ENCODE peak calls at places on chromosome 14, in four cellular contexts. Y is astrocyte; W is colonic mucosa; K is CD4-positive, alpha-beta memory T cell. D is an unnamed sample.

GRCh38 chr14:39182770-39183684 is 8.0 kb downstream of the PNN start:
- DNase-seq in Y (no peak), K (no peak), W (no peak), D (no peak)

GRCh38 chr14:93619176-93619793 is 169.0 kb downstream of the PRIMA1 start:
- DNase-seq in Y (peak; percentile 23), K (no peak), W (peak; percentile 24), D (no peak)

GRCh38 chr14:101503431-101504095 is 57.7 kb upstream of the DIO3 start:
- DNase-seq in W (no peak), K (no peak), Y (no peak), D (peak; percentile 10)

GRCh38 chr14:64109821-64110554 is 184.2 kb downstream of the ESR2 start:
- DNase-seq in K (no peak), W (no peak), Y (no peak), D (no peak)

GRCh38 chr14:84225243-84225642 is 1304.7 kb upstream of the FLRT2 start:
- DNase-seq in K (no peak), W (peak; percentile 24), Y (no peak), D (no peak)

GRCh38 chr14:23665302-23666016 is 29.3 kb downstream of the DHRS2 start:
- DNase-seq in K (no peak), W (no peak), Y (no peak), D (no peak)

GRCh38 chr14:64733899-64734298 is 29.7 kb downstream of the PLEKHG3 start:
- DNase-seq in W (no peak), K (no peak), Y (no peak), D (no peak)

GRCh38 chr14:99512110-99512449 is 30.9 kb downstream of the CCNK start:
- DNase-seq in K (no peak), W (peak; percentile 14), Y (no peak), D (no peak)

GRCh38 chr14:45201908-45202307 is 51.1 kb downstream of the MIS18BP1 start:
- DNase-seq in Y (peak; percentile 27), W (no peak), K (no peak), D (no peak)

GRCh38 chr14:23577710-23578392 is 739 bp downstream of the JPH4 start:
- DNase-seq in K (no peak), W (no peak), Y (no peak), D (no peak)

GRCh38 chr14:30005114-30005698 is 77.6 kb upstream of the PRKD1 start:
- DNase-seq in Y (peak; percentile 51), K (no peak), W (no peak), D (no peak)

GRCh38 chr14:104680806-104681688 is 8.4 kb upstream of the INF2 start:
- DNase-seq in Y (peak; percentile 80), K (no peak), W (peak; percentile 87), D (peak; percentile 64)

GRCh38 chr14:104392001-104392395 is 187.6 kb upstream of the C14orf180 start:
- DNase-seq in K (peak; percentile 28), W (peak; percentile 7), Y (no peak), D (no peak)

GRCh38 chr14:58783801-58784511 is 146.2 kb downstream of the DACT1 start:
- DNase-seq in K (no peak), Y (peak; percentile 30), W (no peak), D (no peak)

GRCh38 chr14:80164991-80165390 is 46.3 kb downstream of the DIO2 start:
- DNase-seq in Y (peak; percentile 66), W (no peak), K (no peak), D (no peak)

GRCh38 chr14:57492859-57493258 is 798 bp downstream of the CCDC198 start:
- DNase-seq in K (no peak), W (no peak), Y (peak; percentile 88), D (no peak)

GRCh38 chr14:88630565-88630964 is 67.7 kb downstream of the ZC3H14 start:
- DNase-seq in K (no peak), Y (peak; percentile 90), W (no peak), D (no peak)

GRCh38 chr14:105326891-105327694 is 12.5 kb downstream of the PACS2 start:
- DNase-seq in Y (no peak), K (no peak), W (no peak), D (no peak)

GRCh38 chr14:102829106-102829505 is 51.9 kb downstream of the TRAF3 start:
- DNase-seq in W (no peak), K (no peak), Y (no peak), D (no peak)

GRCh38 chr14:83992857-83993256 is 1537.1 kb upstream of the FLRT2 start:
- DNase-seq in W (no peak), K (no peak), Y (peak; percentile 27), D (no peak)

GRCh38 chr14:101066826-101067508 is 163.4 kb upstream of the RTL1 start:
- DNase-seq in K (no peak), W (no peak), Y (no peak), D (peak; percentile 40)

GRCh38 chr14:59046746-59047145 is 141.7 kb upstream of the DAAM1 start:
- DNase-seq in K (no peak), Y (peak; percentile 56), W (no peak), D (no peak)

GRCh38 chr14:38137005-38137404 is 70.7 kb upstream of the SSTR1 start:
- DNase-seq in Y (no peak), W (no peak), K (no peak), D (no peak)

GRCh38 chr14:78153069-78153351 is 17.2 kb upstream of the NRXN3 start:
- DNase-seq in W (no peak), Y (peak; percentile 40), K (no peak), D (no peak)

DNA sequence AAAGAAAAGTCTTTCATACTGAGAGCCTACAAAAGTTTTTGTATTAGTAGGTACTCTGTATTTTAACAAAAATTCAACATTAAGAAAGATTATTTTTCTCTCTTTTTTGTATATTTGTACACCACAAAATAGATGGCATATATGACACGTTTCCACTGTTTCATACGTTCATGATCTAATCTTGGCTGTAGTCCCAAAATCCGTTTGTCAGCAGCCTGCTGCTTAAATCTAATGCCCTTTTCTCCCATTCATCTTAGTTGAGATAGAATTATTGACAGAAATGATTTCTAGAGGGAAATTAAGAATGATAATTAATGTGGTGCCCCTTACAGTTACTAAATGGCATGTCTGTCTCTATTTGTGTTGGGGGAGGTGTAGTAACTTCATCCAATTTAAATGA is 140.7 kb upstream of the NOVA1 start:
- DNase-seq in W (no peak), K (no peak), Y (no peak), D (no peak)
- H3K9me3 ChIP-seq in W (no peaks in the 10 kb centered on the region), K (peaks cover 2% of the 10 kb centered on the region), Y (no peaks in the 10 kb centered on the region), D (no peaks in the 10 kb centered on the region)

GRCh38 chr14:22540286-22540685 is 48.7 kb downstream of the DAD1 start:
- DNase-seq in K (no peak), W (no peak), Y (no peak), D (no peak)
- H3K4me1 ChIP-seq in K (peaks cover 100% of the 10 kb centered on the region), W (no peaks in the 10 kb centered on the region), Y (peaks cover 15% of the 10 kb centered on the region), D (peaks cover 15% of the 10 kb centered on the region)

GRCh38 chr14:97536421-97536820 is 739.2 kb downstream of the VRK1 start:
- DNase-seq in K (no peak), W (no peak), Y (no peak), D (no peak)
- H3K9me3 ChIP-seq in K (no peaks in the 10 kb centered on the region), W (no peaks in the 10 kb centered on the region), Y (peaks cover 2% of the 10 kb centered on the region), D (no peaks in the 10 kb centered on the region)

DNA sequence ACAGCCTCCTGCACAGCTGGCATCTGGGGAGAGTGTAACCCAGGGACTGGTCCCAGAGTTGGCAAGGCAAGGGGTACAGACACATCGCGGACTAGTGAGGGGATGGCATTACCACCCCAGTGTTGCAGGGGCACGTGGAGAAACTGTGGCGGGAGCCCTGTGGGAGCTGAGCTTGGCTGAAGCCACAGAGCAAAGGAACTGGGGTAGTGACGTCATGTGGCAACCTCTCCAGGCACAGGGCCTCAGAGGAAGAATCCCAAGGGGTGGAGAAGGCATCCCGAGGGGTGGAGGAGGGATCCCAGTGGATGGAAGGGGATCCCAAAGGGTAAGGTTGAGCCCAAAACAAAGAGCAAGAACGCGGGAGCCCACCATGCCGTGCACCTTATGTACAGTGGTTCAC is 70.1 kb downstream of the GSC start:
- DNase-seq in K (no peak), Y (no peak), W (no peak), D (no peak)
- H3K4me1 ChIP-seq in K (no peaks in the 10 kb centered on the region), Y (no peaks in the 10 kb centered on the region), W (no peaks in the 10 kb centered on the region), D (no peaks in the 10 kb centered on the region)

GRCh38 chr14:41385787-41386186 is 220.9 kb upstream of the LRFN5 start:
- DNase-seq in Y (no peak), K (no peak), W (no peak), D (no peak)

GRCh38 chr14:41393512-41393911 is 213.2 kb upstream of the LRFN5 start:
- DNase-seq in K (no peak), W (no peak), Y (no peak), D (no peak)

GRCh38 chr14:41389355-41389754 is 217.3 kb upstream of the LRFN5 start:
- DNase-seq in K (no peak), W (no peak), Y (no peak), D (no peak)
- H3K9me3 ChIP-seq in K (no peaks in the 10 kb centered on the region), W (no peaks in the 10 kb centered on the region), Y (no peaks in the 10 kb centered on the region), D (no peaks in the 10 kb centered on the region)

GRCh38 chr14:68407275-68407674 is 385.6 kb downstream of the ZFP36L1 start:
- DNase-seq in W (no peak), K (no peak), Y (no peak), D (no peak)
- H3K4me1 ChIP-seq in W (no peaks in the 10 kb centered on the region), K (peaks cover 35% of the 10 kb centered on the region), Y (peaks cover 2% of the 10 kb centered on the region), D (peaks cover 30% of the 10 kb centered on the region)

D was measured in lower lobe of right lung.